ENCODE peak calls at places on chromosomes 2 and 18, in seven cellular contexts. A is MCF 10A, K is NCI-H2171 treated with DMSO at 0.1 percent for 48 hours, E is cardiac muscle cell, H is Daoy, R is cardiac fibroblast, B is nephron progenitor cell. O is an unnamed sample.

GRCh38 chr2:235763816-235764215 is 270.0 kb downstream of the AGAP1 start:
- DNase-seq in E (no peak), A (no peak), B (no peak), R (no peak), K (no peak), H (no peak), O (no peak)

GRCh38 chr2:165833156-165833555 is 39.1 kb upstream of the GALNT3 start:
- DNase-seq in E (peak; percentile 59), A (peak; percentile 74), K (no peak), R (peak; percentile 42), H (peak; percentile 15), B (no peak), O (peak; percentile 43)

GRCh38 chr2:156918410-156918809 is 339.1 kb upstream of the GALNT5 start:
- DNase-seq in R (peak; percentile 23), E (peak; percentile 8), H (peak; percentile 15), A (no peak), K (no peak), B (no peak), O (no peak)

GRCh38 chr2:158923180-158923594 is 45.3 kb upstream of the TANC1 start:
- DNase-seq in R (peak; percentile 45), E (peak; percentile 34), B (peak; percentile 74), K (no peak), H (peak; percentile 19), A (peak; percentile 21), O (peak; percentile 9)

GRCh38 chr2:85996591-85996990 is 107.8 kb upstream of the ST3GAL5 start:
- DNase-seq in E (peak; percentile 64), H (no peak), B (no peak), K (no peak), R (peak; percentile 52), A (no peak), O (no peak)

GRCh38 chr2:128668946-128669345 is 350.3 kb upstream of the HS6ST1 start:
- DNase-seq in H (no peak), E (no peak), K (no peak), B (no peak), A (no peak), R (no peak), O (no peak)

GRCh38 chr2:166167451-166167850 is 39.6 kb upstream of the SCN1A start:
- DNase-seq in H (peak; percentile 29), A (peak; percentile 22), R (peak; percentile 54), K (no peak), E (peak; percentile 65), B (no peak), O (peak; percentile 16)

GRCh38 chr2:236180831-236181453 is 12.8 kb upstream of the GBX2 start:
- DNase-seq in R (peak; percentile 84), A (peak; percentile 75), H (peak; percentile 72), K (peak; percentile 48), E (peak; percentile 82), B (peak; percentile 83), O (peak; percentile 45)

GRCh38 chr18:10252494-10252893 is 201.9 kb upstream of the APCDD1 start:
- DNase-seq in A (no peak), E (no peak), K (no peak), R (no peak), H (no peak), B (no peak), O (no peak)

GRCh38 chr2:228819701-228820100 is 451.4 kb downstream of the PID1 start:
- DNase-seq in A (no peak), H (peak; percentile 4), R (no peak), E (no peak), K (no peak), B (no peak), O (peak; percentile 15)

GRCh38 chr2:43467889-43468288 is 127.9 kb downstream of the THADA start:
- DNase-seq in H (peak; percentile 16), R (peak; percentile 45), B (no peak), K (no peak), A (peak; percentile 53), E (no peak), O (peak; percentile 45)

GRCh38 chr2:108855194-108855593 is 68.6 kb downstream of the CCDC138 start:
- DNase-seq in H (no peak), B (no peak), K (peak; percentile 59), A (peak; percentile 42), E (peak; percentile 25), R (peak; percentile 11), O (peak; percentile 16)

GRCh38 chr18:79019876-79020275 is 40.3 kb downstream of the SALL3 start:
- DNase-seq in A (no peak), B (no peak), E (no peak), H (no peak), K (no peak), R (no peak), O (no peak)

GRCh38 chr18:79611040-79611681 is 68.4 kb upstream of the CTDP1 start:
- DNase-seq in A (peak; percentile 66), R (peak; percentile 85), H (peak; percentile 90), E (peak; percentile 92), B (no peak), K (no peak), O (no peak)

GRCh38 chr2:192117705-192118104 is 77.0 kb downstream of the TMEFF2 start:
- DNase-seq in B (no peak), A (no peak), K (no peak), H (no peak), E (no peak), R (no peak), O (no peak)

GRCh38 chr18:11392292-11392691 is 217.1 kb upstream of the SLC35G4 start:
- DNase-seq in K (no peak), R (no peak), H (peak; percentile 3), A (no peak), B (no peak), E (no peak), O (no peak)

GRCh38 chr2:238095143-238095542 is 5.0 kb upstream of the ESPNL start:
- DNase-seq in E (no peak), K (no peak), A (no peak), B (no peak), R (no peak), H (no peak), O (no peak)

GRCh38 chr2:207334631-207335371 is 169.1 kb upstream of the KLF7 start:
- DNase-seq in R (peak; percentile 98), K (no peak), H (peak; percentile 97), B (peak; percentile 25), A (peak; percentile 97), E (peak; percentile 98), O (peak; percentile 97)

GRCh38 chr2:17538022-17538843 is 2.3 kb upstream of the VSNL1 start:
- DNase-seq in H (peak; percentile 20), R (peak; percentile 26), K (no peak), A (peak; percentile 25), E (peak; percentile 30), B (peak; percentile 31), O (no peak)

GRCh38 chr2:660477-661214 is 16.6 kb downstream of the TMEM18 start:
- DNase-seq in E (no peak), H (no peak), K (no peak), R (no peak), B (no peak), A (no peak), O (no peak)

GRCh38 chr2:240398711-240399267 is 36.7 kb upstream of the GPC1 start:
- DNase-seq in E (no peak), K (no peak), B (no peak), R (no peak), A (no peak), H (no peak), O (no peak)

GRCh38 chr2:176817061-176817565 is 395.5 kb upstream of the HNRNPA3 start:
- DNase-seq in E (no peak), R (no peak), A (peak; percentile 14), H (no peak), B (peak; percentile 18), K (peak; percentile 16), O (no peak)

GRCh38 chr2:207624170-207625013 is 802 bp downstream of the METTL21A start:
- DNase-seq in E (peak; percentile 82), H (peak; percentile 79), A (peak; percentile 58), B (peak; percentile 74), K (peak; percentile 60), R (peak; percentile 78), O (peak; percentile 59)

GRCh38 chr2:48200591-48201293 is 294.4 kb upstream of the FBXO11 start:
- DNase-seq in E (no peak), K (no peak), A (no peak), H (no peak), B (no peak), R (no peak), O (no peak)

GRCh38 chr18:58408665-58409064 is 220.2 kb downstream of the ALPK2 start:
- DNase-seq in B (no peak), R (no peak), H (no peak), E (no peak), A (no peak), K (no peak), O (no peak)

GRCh38 chr2:20629181-20629580 is 21.7 kb downstream of the HS1BP3 start:
- DNase-seq in R (no peak), K (no peak), B (no peak), A (no peak), H (no peak), E (no peak), O (no peak)

GRCh38 chr2:169767243-169767888 is 31.3 kb upstream of the SSB start:
- DNase-seq in E (peak; percentile 76), K (peak; percentile 25), B (peak; percentile 18), H (peak; percentile 48), R (peak; percentile 75), A (peak; percentile 70), O (peak; percentile 44)

GRCh38 chr2:19050354-19050753 is 308.1 kb downstream of the OSR1 start:
- DNase-seq in B (no peak), A (no peak), H (no peak), R (no peak), E (no peak), K (no peak), O (no peak)

GRCh38 chr2:219731173-219731572 is 103.7 kb downstream of the SLC4A3 start:
- DNase-seq in A (peak; percentile 57), B (no peak), E (no peak), H (no peak), K (no peak), R (no peak), O (no peak)

O was measured in HFFc6.